ENCODE peak calls at places on chromosome 12, in nine cellular contexts. W, C, J, N, I, R, G, D and K are unnamed samples.
A peak's percentile ranks its signal among the peaks of the same experiment; 100 is the strongest.

GRCh38 chr12:118680361-118680963 is 300.9 kb upstream of the SRRM4 start:
- DNase-seq in D (no peak), R (no peak), C (peak; percentile 49), I (no peak), J (no peak), W (no peak), N (no peak), G (peak; percentile 41), K (no peak)

GRCh38 chr12:79685068-79685467 is 5.7 kb downstream of the PAWR start:
- DNase-seq in G (peak; percentile 55), R (no peak), D (no peak), I (no peak), C (no peak), J (no peak), N (no peak), W (no peak), K (no peak)

GRCh38 chr12:116694653-116695463 is 43.0 kb downstream of the SPRING1 start:
- DNase-seq in G (no peak), J (no peak), W (no peak), R (no peak), C (peak; percentile 52), I (no peak), D (no peak), N (no peak), K (no peak)

GRCh38 chr12:48640854-48641253 is 41.2 kb downstream of the KANSL2 start:
- DNase-seq in W (no peak), J (no peak), G (no peak), C (no peak), N (no peak), R (no peak), I (no peak), D (no peak), K (no peak)

GRCh38 chr12:93361159-93361919 is 16.4 kb upstream of the NUDT4 start:
- DNase-seq in R (peak; percentile 54), D (no peak), W (no peak), G (no peak), C (peak; percentile 81), I (no peak), J (no peak), N (peak; percentile 75), K (no peak)

GRCh38 chr12:117749431-117749830 is 219.4 kb downstream of the KSR2 start:
- DNase-seq in D (no peak), G (no peak), R (no peak), C (no peak), N (no peak), J (no peak), W (no peak), I (no peak), K (no peak)

GRCh38 chr12:109443794-109444193 is 33.3 kb downstream of the KCTD10 start:
- DNase-seq in I (peak; percentile 7), N (no peak), G (no peak), C (no peak), W (no peak), J (no peak), R (no peak), D (no peak), K (no peak)

GRCh38 chr12:29241821-29242591 is 92.9 kb downstream of the FAR2 start:
- DNase-seq in R (no peak), I (no peak), N (no peak), C (no peak), D (no peak), G (peak; percentile 86), W (peak; percentile 8), J (no peak), K (peak; percentile 87)

GRCh38 chr12:66648336-66648735 is 30.5 kb downstream of the GRIP1 start:
- DNase-seq in N (no peak), R (no peak), C (no peak), I (no peak), D (no peak), G (no peak), J (no peak), W (no peak), K (no peak)